ENCODE peak calls at places on chromosome 9, in nine cellular contexts. One of them, this sample, is unnamed.

GRCh38 chr9:70056545-70056944 is 12.9 kb downstream of the MAMDC2 start:
- DNase-seq in cortex of kidney: no peak
- DNase-seq in spleen: no peak
- DNase-seq in HT-29: no peak
- DNase-seq in B cell: no peak
- DNase-seq in NCI-H524: no peak
- DNase-seq in left lung: no peak
- DNase-seq in GM12865: no peak
- DNase-seq in HCT116: no peak
- DNase-seq in this sample: no peak

GRCh38 chr9:92982130-92982529 is 34.8 kb downstream of the FGD3 start:
- DNase-seq in HCT116: no peak
- DNase-seq in GM12865: no peak
- DNase-seq in cortex of kidney: no peak
- DNase-seq in spleen: no peak
- DNase-seq in NCI-H524: no peak
- DNase-seq in B cell: no peak
- DNase-seq in left lung: no peak
- DNase-seq in HT-29: no peak
- DNase-seq in this sample: no peak

GRCh38 chr9:19577411-19577810 is 168.6 kb downstream of the ACER2 start:
- DNase-seq in HCT116: no peak
- DNase-seq in HT-29: no peak
- DNase-seq in B cell: no peak
- DNase-seq in cortex of kidney: no peak
- DNase-seq in NCI-H524: no peak
- DNase-seq in spleen: no peak
- DNase-seq in GM12865: no peak
- DNase-seq in left lung: no peak
- DNase-seq in this sample: no peak

GRCh38 chr9:2857564-2858198 is 13.8 kb upstream of the PUM3 start:
- DNase-seq in B cell: peak
- DNase-seq in HT-29: peak
- DNase-seq in left lung: peak
- DNase-seq in cortex of kidney: no peak
- DNase-seq in NCI-H524: peak
- DNase-seq in HCT116: peak
- DNase-seq in spleen: no peak
- DNase-seq in GM12865: peak
- DNase-seq in this sample: peak

GRCh38 chr9:89470239-89470638 is 27.7 kb downstream of the SEMA4D start:
- DNase-seq in spleen: no peak
- DNase-seq in left lung: no peak
- DNase-seq in HCT116: no peak
- DNase-seq in B cell: no peak
- DNase-seq in GM12865: no peak
- DNase-seq in NCI-H524: peak
- DNase-seq in HT-29: no peak
- DNase-seq in cortex of kidney: no peak
- DNase-seq in this sample: no peak

GRCh38 chr9:136054146-136054545 is 40.9 kb downstream of the NACC2 start:
- DNase-seq in HT-29: no peak
- DNase-seq in B cell: no peak
- DNase-seq in left lung: no peak
- DNase-seq in spleen: no peak
- DNase-seq in NCI-H524: no peak
- DNase-seq in cortex of kidney: no peak
- DNase-seq in HCT116: no peak
- DNase-seq in GM12865: no peak
- DNase-seq in this sample: no peak

GRCh38 chr9:123425261-123425821 is 69.3 kb downstream of the CRB2 start:
- DNase-seq in HT-29: no peak
- DNase-seq in HCT116: no peak
- DNase-seq in cortex of kidney: no peak
- DNase-seq in GM12865: no peak
- DNase-seq in spleen: peak
- DNase-seq in B cell: no peak
- DNase-seq in left lung: no peak
- DNase-seq in NCI-H524: no peak
- DNase-seq in this sample: no peak

GRCh38 chr9:90344013-90344412 is 298.6 kb downstream of the DIRAS2 start:
- DNase-seq in HT-29: no peak
- DNase-seq in left lung: no peak
- DNase-seq in NCI-H524: no peak
- DNase-seq in GM12865: no peak
- DNase-seq in spleen: no peak
- DNase-seq in cortex of kidney: no peak
- DNase-seq in B cell: no peak
- DNase-seq in HCT116: no peak
- DNase-seq in this sample: no peak

GRCh38 chr9:71816782-71817549 is 48.7 kb upstream of the CEMIP2 start:
- DNase-seq in HT-29: no peak
- DNase-seq in GM12865: no peak
- DNase-seq in spleen: no peak
- DNase-seq in left lung: peak
- DNase-seq in cortex of kidney: no peak
- DNase-seq in B cell: no peak
- DNase-seq in NCI-H524: peak
- DNase-seq in HCT116: no peak
- DNase-seq in this sample: no peak

GRCh38 chr9:98933890-98934289 is 9.8 kb upstream of the COL15A1 start:
- DNase-seq in GM12865: no peak
- DNase-seq in HT-29: no peak
- DNase-seq in B cell: no peak
- DNase-seq in cortex of kidney: no peak
- DNase-seq in HCT116: no peak
- DNase-seq in left lung: no peak
- DNase-seq in spleen: no peak
- DNase-seq in NCI-H524: no peak
- DNase-seq in this sample: no peak

GRCh38 chr9:91090132-91090410 is 271.6 kb downstream of the AUH start:
- DNase-seq in left lung: no peak
- DNase-seq in B cell: no peak
- DNase-seq in spleen: no peak
- DNase-seq in GM12865: no peak
- DNase-seq in HT-29: no peak
- DNase-seq in HCT116: no peak
- DNase-seq in cortex of kidney: no peak
- DNase-seq in NCI-H524: no peak
- DNase-seq in this sample: no peak

GRCh38 chr9:14347408-14348224 is 33.7 kb upstream of the NFIB start:
- DNase-seq in cortex of kidney: no peak
- DNase-seq in spleen: no peak
- DNase-seq in NCI-H524: peak
- DNase-seq in HCT116: no peak
- DNase-seq in B cell: no peak
- DNase-seq in GM12865: no peak
- DNase-seq in HT-29: no peak
- DNase-seq in left lung: peak
- DNase-seq in this sample: no peak

GRCh38 chr9:93667006-93667405 is 90.6 kb downstream of the PHF2 start:
- DNase-seq in GM12865: no peak
- DNase-seq in HT-29: no peak
- DNase-seq in left lung: peak
- DNase-seq in spleen: peak
- DNase-seq in NCI-H524: no peak
- DNase-seq in HCT116: no peak
- DNase-seq in cortex of kidney: no peak
- DNase-seq in B cell: peak
- DNase-seq in this sample: no peak

GRCh38 chr9:124628741-124629140 is 121.5 kb upstream of the NR5A1 start:
- DNase-seq in HCT116: no peak
- DNase-seq in left lung: no peak
- DNase-seq in HT-29: no peak
- DNase-seq in B cell: no peak
- DNase-seq in spleen: no peak
- DNase-seq in GM12865: no peak
- DNase-seq in cortex of kidney: no peak
- DNase-seq in NCI-H524: no peak
- DNase-seq in this sample: no peak

GRCh38 chr9:19232830-19233194 is 2.3 kb downstream of the DENND4C start:
- DNase-seq in NCI-H524: no peak
- DNase-seq in cortex of kidney: no peak
- DNase-seq in B cell: no peak
- DNase-seq in left lung: no peak
- DNase-seq in HT-29: no peak
- DNase-seq in GM12865: peak
- DNase-seq in spleen: no peak
- DNase-seq in HCT116: no peak
- DNase-seq in this sample: no peak